ENCODE peak calls at places on chromosome 19, in nine cellular contexts. One of them, this sample, is unnamed.

GRCh38 chr19:34838248-34838647 is 65.2 kb upstream of the ZNF599 start:
- DNase-seq in MM.1S: no peak
- DNase-seq in fibroblast of lung: peak; percentile 2
- DNase-seq in astrocyte: no peak
- DNase-seq in H9: no peak
- DNase-seq in IMR-90: no peak
- DNase-seq in PC-3: peak; percentile 12
- DNase-seq in GM12878: no peak
- DNase-seq in mammary epithelial cell: peak; percentile 11
- DNase-seq in this sample: no peak

GRCh38 chr19:57559008-57559403 is 657 bp downstream of the ZNF550 start:
- DNase-seq in MM.1S: peak; percentile 16
- DNase-seq in fibroblast of lung: no peak
- DNase-seq in astrocyte: no peak
- DNase-seq in H9: peak; percentile 30
- DNase-seq in IMR-90: no peak
- DNase-seq in PC-3: peak; percentile 30
- DNase-seq in GM12878: no peak
- DNase-seq in mammary epithelial cell: peak; percentile 30
- DNase-seq in this sample: peak; percentile 23

GRCh38 chr19:39858541-39858940 is 12.4 kb upstream of the FBL start:
- DNase-seq in MM.1S: no peak
- DNase-seq in fibroblast of lung: no peak
- DNase-seq in astrocyte: peak; percentile 4
- DNase-seq in H9: peak; percentile 91
- DNase-seq in IMR-90: peak; percentile 63
- DNase-seq in PC-3: no peak
- DNase-seq in GM12878: no peak
- DNase-seq in mammary epithelial cell: no peak
- DNase-seq in this sample: no peak

GRCh38 chr19:6212403-6213265 is 67.1 kb downstream of the MLLT1 start:
- DNase-seq in MM.1S: no peak
- DNase-seq in fibroblast of lung: no peak
- DNase-seq in astrocyte: no peak
- DNase-seq in H9: no peak
- DNase-seq in IMR-90: no peak
- DNase-seq in PC-3: no peak
- DNase-seq in GM12878: no peak
- DNase-seq in mammary epithelial cell: no peak
- DNase-seq in this sample: no peak

GRCh38 chr19:54905908-54906511 is at the start of gene NCR1:
- DNase-seq in MM.1S: no peak
- DNase-seq in fibroblast of lung: no peak
- DNase-seq in astrocyte: no peak
- DNase-seq in H9: peak; percentile 45
- DNase-seq in IMR-90: no peak
- DNase-seq in PC-3: no peak
- DNase-seq in GM12878: no peak
- DNase-seq in mammary epithelial cell: no peak
- DNase-seq in this sample: no peak

GRCh38 chr19:18414504-18415176 is 4.6 kb upstream of the SSBP4 start:
- DNase-seq in MM.1S: no peak
- DNase-seq in fibroblast of lung: no peak
- DNase-seq in astrocyte: no peak
- DNase-seq in H9: peak; percentile 35
- DNase-seq in IMR-90: no peak
- DNase-seq in PC-3: no peak
- DNase-seq in GM12878: no peak
- DNase-seq in mammary epithelial cell: peak; percentile 30
- DNase-seq in this sample: no peak

GRCh38 chr19:58518261-58519086 is 1.1 kb downstream of the ZBTB45 start:
- DNase-seq in MM.1S: no peak
- DNase-seq in fibroblast of lung: no peak
- DNase-seq in astrocyte: no peak
- DNase-seq in H9: peak; percentile 32
- DNase-seq in IMR-90: no peak
- DNase-seq in PC-3: peak; percentile 4
- DNase-seq in GM12878: no peak
- DNase-seq in mammary epithelial cell: no peak
- DNase-seq in this sample: peak; percentile 52

GRCh38 chr19:39430675-39431593 is 4.8 kb downstream of the RPS16 start:
- DNase-seq in MM.1S: peak; percentile 83
- DNase-seq in fibroblast of lung: peak; percentile 100
- DNase-seq in astrocyte: peak; percentile 100
- DNase-seq in H9: peak; percentile 84
- DNase-seq in IMR-90: peak; percentile 100
- DNase-seq in PC-3: peak; percentile 93
- DNase-seq in GM12878: no peak
- DNase-seq in mammary epithelial cell: peak; percentile 39
- DNase-seq in this sample: peak; percentile 20

GRCh38 chr19:20472854-20473253 is 92.7 kb downstream of the ZNF737 start:
- DNase-seq in MM.1S: no peak
- DNase-seq in fibroblast of lung: no peak
- DNase-seq in astrocyte: no peak
- DNase-seq in H9: no peak
- DNase-seq in IMR-90: no peak
- DNase-seq in PC-3: no peak
- DNase-seq in GM12878: no peak
- DNase-seq in mammary epithelial cell: no peak
- DNase-seq in this sample: no peak

GRCh38 chr19:55275851-55276719 is 3.8 kb downstream of the HSPBP1 start:
- DNase-seq in MM.1S: peak; percentile 82
- DNase-seq in fibroblast of lung: no peak
- DNase-seq in astrocyte: no peak
- DNase-seq in H9: no peak
- DNase-seq in IMR-90: no peak
- DNase-seq in PC-3: no peak
- DNase-seq in GM12878: no peak
- DNase-seq in mammary epithelial cell: no peak
- DNase-seq in this sample: no peak

GRCh38 chr19:1618157-1619093 is 13.2 kb upstream of the UQCR11 start:
- DNase-seq in MM.1S: no peak
- DNase-seq in fibroblast of lung: no peak
- DNase-seq in astrocyte: no peak
- DNase-seq in H9: peak; percentile 83
- DNase-seq in IMR-90: no peak
- DNase-seq in PC-3: peak; percentile 37
- DNase-seq in GM12878: no peak
- DNase-seq in mammary epithelial cell: peak; percentile 24
- DNase-seq in this sample: peak; percentile 51

GRCh38 chr19:8194528-8195275 is 14.5 kb upstream of the CERS4 start:
- DNase-seq in MM.1S: peak; percentile 34
- DNase-seq in fibroblast of lung: no peak
- DNase-seq in astrocyte: no peak
- DNase-seq in H9: no peak
- DNase-seq in IMR-90: no peak
- DNase-seq in PC-3: no peak
- DNase-seq in GM12878: no peak
- DNase-seq in mammary epithelial cell: peak; percentile 40
- DNase-seq in this sample: peak; percentile 30

GRCh38 chr19:28466107-28467045 is 746.6 kb downstream of the UQCRFS1 start:
- DNase-seq in MM.1S: peak; percentile 84
- DNase-seq in fibroblast of lung: peak; percentile 51
- DNase-seq in astrocyte: peak; percentile 20
- DNase-seq in H9: peak; percentile 65
- DNase-seq in IMR-90: peak; percentile 15
- DNase-seq in PC-3: peak; percentile 19
- DNase-seq in GM12878: no peak
- DNase-seq in mammary epithelial cell: peak; percentile 35
- DNase-seq in this sample: peak; percentile 81

GRCh38 chr19:30557212-30557611 is 185.0 kb downstream of the ZNF536 start:
- DNase-seq in MM.1S: no peak
- DNase-seq in fibroblast of lung: no peak
- DNase-seq in astrocyte: no peak
- DNase-seq in H9: no peak
- DNase-seq in IMR-90: no peak
- DNase-seq in PC-3: peak; percentile 21
- DNase-seq in GM12878: no peak
- DNase-seq in mammary epithelial cell: no peak
- DNase-seq in this sample: no peak

GRCh38 chr19:46600393-46601317 is 475 bp upstream of the CALM3 start:
- DNase-seq in MM.1S: peak; percentile 97
- DNase-seq in fibroblast of lung: peak; percentile 99
- DNase-seq in astrocyte: peak; percentile 93
- DNase-seq in H9: peak; percentile 95
- DNase-seq in IMR-90: peak; percentile 97
- DNase-seq in PC-3: peak; percentile 93
- DNase-seq in GM12878: peak; percentile 85
- DNase-seq in mammary epithelial cell: peak; percentile 97
- DNase-seq in this sample: peak; percentile 98
- H3K9ac ChIP-seq in MM.1S: peak overlapping the region; percentile 99
- H3K9ac ChIP-seq in fibroblast of lung: peak overlapping the region; percentile 100
- H3K9ac ChIP-seq in astrocyte: peak overlapping the region; percentile 100
- H3K9ac ChIP-seq in H9: peak overlapping the region; percentile 88
- H3K9ac ChIP-seq in IMR-90: peak overlapping the region; percentile 88
- H3K9ac ChIP-seq in PC-3: peak overlapping the region; percentile 99
- H3K9ac ChIP-seq in GM12878: peak overlapping the region; percentile 99
- H3K9ac ChIP-seq in mammary epithelial cell: peak overlapping the region; percentile 100
- H3K9ac ChIP-seq in this sample: peak overlapping the region; percentile 89

GRCh38 chr19:13717194-13717643 is 47.1 kb upstream of the MRI1 start:
- DNase-seq in MM.1S: no peak
- DNase-seq in fibroblast of lung: no peak
- DNase-seq in astrocyte: peak; percentile 33
- DNase-seq in H9: no peak
- DNase-seq in IMR-90: peak; percentile 63
- DNase-seq in PC-3: peak; percentile 90
- DNase-seq in GM12878: no peak
- DNase-seq in mammary epithelial cell: no peak
- DNase-seq in this sample: no peak
- TF ChIP-seq CTCF in MM.1S: no peak
- TF ChIP-seq CTCF in fibroblast of lung: no peak
- TF ChIP-seq CTCF in astrocyte: no peak
- TF ChIP-seq CTCF in H9: no peak
- TF ChIP-seq CTCF in IMR-90: no peak
- TF ChIP-seq CTCF in PC-3: peak; percentile 39
- TF ChIP-seq CTCF in GM12878: no peak
- TF ChIP-seq CTCF in mammary epithelial cell: no peak
- TF ChIP-seq CTCF in this sample: no peak

DNA sequence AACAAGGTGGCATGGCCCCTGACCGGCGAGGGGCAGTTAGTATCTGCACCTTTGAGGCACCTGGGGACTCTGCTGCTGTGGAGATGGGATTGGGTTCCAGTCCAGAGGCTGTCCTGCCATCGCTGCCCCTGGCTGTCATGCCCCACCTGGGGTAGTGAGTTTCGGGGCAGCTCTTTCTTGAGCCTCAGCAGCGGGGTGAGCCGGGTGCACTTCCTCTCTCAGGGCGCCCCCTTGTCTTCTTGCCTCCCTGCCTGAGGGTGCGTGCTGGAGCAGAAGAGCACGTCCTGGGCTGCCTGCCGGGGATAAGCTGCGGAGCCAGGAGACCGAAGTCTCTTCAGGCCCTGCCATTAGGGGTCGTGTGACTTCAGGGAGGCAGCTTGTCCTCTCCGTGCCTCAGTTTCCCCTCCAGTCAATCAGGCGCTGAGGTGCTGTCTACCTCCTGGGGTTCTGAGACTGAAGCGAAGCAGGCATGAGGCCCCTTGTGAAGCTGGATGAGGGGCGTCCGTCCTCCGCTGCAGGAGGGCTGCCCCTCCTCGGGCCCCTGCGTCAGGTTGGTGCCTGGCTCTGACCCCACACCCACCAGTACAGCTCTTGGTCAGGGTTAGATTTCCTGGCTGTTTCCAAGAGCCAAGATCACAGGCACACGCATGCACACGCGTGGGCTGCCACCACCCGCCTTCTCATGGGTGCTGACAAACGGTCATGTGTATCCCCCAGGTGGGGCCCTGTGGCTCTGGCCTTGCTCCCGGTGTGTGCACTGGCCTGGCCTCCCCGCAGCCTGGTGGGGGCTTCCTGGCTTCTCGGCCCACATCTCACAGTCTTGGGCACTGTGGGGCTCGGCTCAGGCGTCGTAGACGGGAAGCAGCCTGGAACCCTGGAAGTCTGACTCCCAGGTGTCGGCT is 8.3 kb downstream of the GNA11 start:
- DNase-seq in MM.1S: no peak
- DNase-seq in fibroblast of lung: no peak
- DNase-seq in astrocyte: no peak
- DNase-seq in H9: no peak
- DNase-seq in IMR-90: no peak
- DNase-seq in PC-3: no peak
- DNase-seq in GM12878: no peak
- DNase-seq in mammary epithelial cell: no peak
- DNase-seq in this sample: no peak
- H3K4me1 ChIP-seq in MM.1S: peaks cover 4% of the 10 kb centered on the region
- H3K4me1 ChIP-seq in fibroblast of lung: peaks cover 8% of the 10 kb centered on the region
- H3K4me1 ChIP-seq in astrocyte: peaks cover 10% of the 10 kb centered on the region
- H3K4me1 ChIP-seq in H9: no peaks in the 10 kb centered on the region
- H3K4me1 ChIP-seq in IMR-90: peaks cover 10% of the 10 kb centered on the region
- H3K4me1 ChIP-seq in PC-3: no peaks in the 10 kb centered on the region
- H3K4me1 ChIP-seq in GM12878: peaks cover 6% of the 10 kb centered on the region
- H3K4me1 ChIP-seq in mammary epithelial cell: peaks cover 19% of the 10 kb centered on the region
- H3K4me1 ChIP-seq in this sample: peaks cover 37% of the 10 kb centered on the region

GRCh38 chr19:14494910-14495677 is 833 bp downstream of the GIPC1 start:
- DNase-seq in MM.1S: no peak
- DNase-seq in fibroblast of lung: no peak
- DNase-seq in astrocyte: no peak
- DNase-seq in H9: no peak
- DNase-seq in IMR-90: no peak
- DNase-seq in PC-3: peak; percentile 79
- DNase-seq in GM12878: no peak
- DNase-seq in mammary epithelial cell: peak; percentile 62
- DNase-seq in this sample: peak; percentile 70

GRCh38 chr19:14496849-14497346 is 971 bp upstream of the GIPC1 start:
- DNase-seq in MM.1S: no peak
- DNase-seq in fibroblast of lung: no peak
- DNase-seq in astrocyte: no peak
- DNase-seq in H9: no peak
- DNase-seq in IMR-90: no peak
- DNase-seq in PC-3: no peak
- DNase-seq in GM12878: no peak
- DNase-seq in mammary epithelial cell: no peak
- DNase-seq in this sample: no peak

GRCh38 chr19:14496029-14496848 is at the start of gene GIPC1:
- DNase-seq in MM.1S: peak; percentile 76
- DNase-seq in fibroblast of lung: peak; percentile 99
- DNase-seq in astrocyte: peak; percentile 98
- DNase-seq in H9: peak; percentile 99
- DNase-seq in IMR-90: peak; percentile 99
- DNase-seq in PC-3: peak; percentile 99
- DNase-seq in GM12878: peak; percentile 32
- DNase-seq in mammary epithelial cell: peak; percentile 99
- DNase-seq in this sample: peak; percentile 97

GRCh38 chr19:14494451-14494850 is 1.5 kb downstream of the GIPC1 start:
- DNase-seq in MM.1S: no peak
- DNase-seq in fibroblast of lung: no peak
- DNase-seq in astrocyte: no peak
- DNase-seq in H9: no peak
- DNase-seq in IMR-90: no peak
- DNase-seq in PC-3: no peak
- DNase-seq in GM12878: no peak
- DNase-seq in mammary epithelial cell: no peak
- DNase-seq in this sample: no peak

DNA sequence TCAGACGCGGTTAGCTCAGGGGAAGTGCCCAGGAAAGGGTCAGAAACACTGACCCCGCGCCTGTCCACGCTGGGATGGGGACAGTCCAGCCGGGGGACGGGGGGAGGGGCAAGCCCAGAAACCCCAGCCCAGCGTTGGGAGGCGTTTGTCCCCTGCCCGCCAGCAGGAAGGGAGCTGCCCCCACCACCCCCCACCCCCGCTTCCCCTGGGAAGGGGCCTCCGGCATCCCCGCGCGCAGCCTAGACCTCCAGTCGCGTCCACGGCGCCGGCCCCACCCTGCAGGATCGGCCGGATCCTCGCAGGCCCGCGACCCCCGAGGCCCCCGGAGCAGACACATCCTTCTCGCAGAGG is 274 bp downstream of the GIPC1 start:
- DNase-seq in MM.1S: no peak
- DNase-seq in fibroblast of lung: no peak
- DNase-seq in astrocyte: no peak
- DNase-seq in H9: no peak
- DNase-seq in IMR-90: no peak
- DNase-seq in PC-3: no peak
- DNase-seq in GM12878: no peak
- DNase-seq in mammary epithelial cell: no peak
- DNase-seq in this sample: peak; percentile 59
- H3K9ac ChIP-seq in MM.1S: peak overlapping the region; percentile 28
- H3K9ac ChIP-seq in fibroblast of lung: peak overlapping the region; percentile 62
- H3K9ac ChIP-seq in astrocyte: peak overlapping the region; percentile 85
- H3K9ac ChIP-seq in H9: peak overlapping the region; percentile 64
- H3K9ac ChIP-seq in IMR-90: peak overlapping the region; percentile 73
- H3K9ac ChIP-seq in PC-3: peak overlapping the region; percentile 85
- H3K9ac ChIP-seq in GM12878: peak overlapping the region; percentile 47
- H3K9ac ChIP-seq in mammary epithelial cell: peak overlapping the region; percentile 80
- H3K9ac ChIP-seq in this sample: peak overlapping the region; percentile 97

This sample was measured in colonic mucosa.